ENCODE peak calls at places on chromosomes 3 and 15, in four cellular contexts. Z, H, P and W are unnamed samples. For H3K9me3, the result is how much of the 10 kb centered on the place peaks cover.

GRCh38 chr3:54283470-54283869 is 161.1 kb downstream of the CACNA2D3 start:
- DNase-seq in Z (no peak), H (no peak), P (no peak), W (no peak)

GRCh38 chr3:40615110-40615915 is 90.6 kb downstream of the ZNF621 start:
- DNase-seq in Z (no peak), H (peak), P (no peak), W (no peak)

GRCh38 chr15:100115066-100115710 is 226.6 kb downstream of the ADAMTS17 start:
- DNase-seq in Z (no peak), H (no peak), P (no peak), W (no peak)

GRCh38 chr15:99176757-99177156 is 71.9 kb downstream of the SYNM start:
- DNase-seq in Z (no peak), H (no peak), P (no peak), W (no peak)

GRCh38 chr3:46405301-46406079 is 1.4 kb downstream of the CCR5AS start:
- DNase-seq in Z (no peak), H (no peak), P (no peak), W (no peak)

GRCh38 chr3:140577911-140578310 is 100.0 kb upstream of the TRIM42 start:
- DNase-seq in Z (no peak), H (no peak), P (no peak), W (no peak)

GRCh38 chr15:63042879-63043340 is 363 bp downstream of the TPM1 start:
- DNase-seq in Z (no peak), H (no peak), P (no peak), W (no peak)

GRCh38 chr15:37940886-37941285 is 6.4 kb downstream of the TMCO5A start:
- DNase-seq in Z (no peak), H (no peak), P (no peak), W (no peak)

GRCh38 chr3:177443469-177443868 is 246.2 kb upstream of the TBL1XR1 start:
- DNase-seq in Z (no peak), H (no peak), P (peak), W (no peak)

GRCh38 chr15:49458145-49458544 is 35.1 kb downstream of the FGF7 start:
- DNase-seq in Z (no peak), H (no peak), P (no peak), W (no peak)

GRCh38 chr3:196643201-196643749 is 3.8 kb downstream of the NRROS start:
- DNase-seq in Z (no peak), H (no peak), P (no peak), W (no peak)

GRCh38 chr15:67897646-67898045 is 57.8 kb upstream of the RNU6-1 start:
- DNase-seq in Z (no peak), H (no peak), P (no peak), W (no peak)

GRCh38 chr3:115341208-115341607 is 194.1 kb upstream of the ZBTB20 start:
- DNase-seq in Z (no peak), H (no peak), P (no peak), W (no peak)

GRCh38 chr3:194758716-194759115 is 73.0 kb downstream of the FAM43A start:
- DNase-seq in Z (no peak), H (no peak), P (no peak), W (no peak)

GRCh38 chr15:98111806-98112205 is 151.3 kb downstream of the ARRDC4 start:
- DNase-seq in Z (no peak), H (no peak), P (no peak), W (no peak)

GRCh38 chr3:126676919-126677705 is 22.2 kb upstream of the TXNRD3 start:
- DNase-seq in Z (no peak), H (no peak), P (no peak), W (no peak)

GRCh38 chr3:111708157-111708771 is 113.1 kb upstream of the ZBED2 start:
- DNase-seq in Z (no peak), H (no peak), P (no peak), W (no peak)

GRCh38 chr3:179884136-179884535 is 152.6 kb downstream of the PEX5L start:
- DNase-seq in Z (no peak), H (no peak), P (no peak), W (no peak)

GRCh38 chr3:48938156-48938555 is 19.5 kb downstream of the ARIH2 start:
- DNase-seq in Z (no peak), H (no peak), P (no peak), W (no peak)

GRCh38 chr15:39685999-39686613 is 96.5 kb downstream of the FSIP1 start:
- DNase-seq in Z (peak), H (peak), P (no peak), W (peak)

GRCh38 chr3:127655641-127656040 is 17.1 kb upstream of the ABTB1 start:
- DNase-seq in Z (no peak), H (no peak), P (no peak), W (no peak)

GRCh38 chr15:68045289-68046265 is 8.5 kb upstream of the PIAS1 start:
- DNase-seq in Z (no peak), H (no peak), P (no peak), W (no peak)

GRCh38 chr3:167814441-167814951 is 79.0 kb downstream of the SERPINI1 start:
- DNase-seq in Z (no peak), H (no peak), P (no peak), W (no peak)

GRCh38 chr3:37125195-37125594 is 49.2 kb downstream of the LRRFIP2 start:
- DNase-seq in Z (no peak), H (no peak), P (no peak), W (no peak)

GRCh38 chr15:50190166-50190570 is 8.2 kb downstream of the SLC27A2 start:
- DNase-seq in Z (no peak), H (no peak), P (no peak), W (no peak)

GRCh38 chr3:170320471-170321121 is 36.9 kb upstream of the SKIL start:
- DNase-seq in Z (no peak), H (no peak), P (no peak), W (no peak)

GRCh38 chr3:71754610-71755253 is 1.1 kb downstream of the GPR27 start:
- DNase-seq in Z (no peak), H (no peak), P (no peak), W (no peak)

GRCh38 chr3:69803871-69804270 is 64.6 kb downstream of the MITF start:
- DNase-seq in Z (no peak), H (no peak), P (no peak), W (no peak)

GRCh38 chr3:87625911-87626310 is 349.5 kb upstream of the POU1F1 start:
- DNase-seq in Z (no peak), H (no peak), P (no peak), W (no peak)

GRCh38 chr3:78974181-78974770 is 793.5 kb downstream of the ROBO1 start:
- DNase-seq in Z (no peak), H (no peak), P (no peak), W (no peak)
- H3K27ac ChIP-seq in Z (no peak), H (no peak), P (no peak), W (no peak)

GRCh38 chr3:186383026-186383993 is 21.3 kb upstream of the DGKG start:
- DNase-seq in Z (no peak), H (no peak), P (no peak), W (no peak)
- H3K4me3 ChIP-seq in Z (no peak), H (no peak), P (no peak), W (no peak)

GRCh38 chr3:27723803-27724458 is 1.8 kb upstream of the EOMES start:
- DNase-seq in Z (no peak), H (no peak), P (no peak), W (no peak)
- H3K9me3 ChIP-seq in Z (under half), H (under half), P (under half), W (under half)

GRCh38 chr15:89132611-89133242 is 44.5 kb downstream of the ABHD2 start:
- DNase-seq in Z (no peak), H (no peak), P (no peak), W (no peak)
- H3K27ac ChIP-seq in Z (no peak), H (no peak), P (peak), W (no peak)

DNA sequence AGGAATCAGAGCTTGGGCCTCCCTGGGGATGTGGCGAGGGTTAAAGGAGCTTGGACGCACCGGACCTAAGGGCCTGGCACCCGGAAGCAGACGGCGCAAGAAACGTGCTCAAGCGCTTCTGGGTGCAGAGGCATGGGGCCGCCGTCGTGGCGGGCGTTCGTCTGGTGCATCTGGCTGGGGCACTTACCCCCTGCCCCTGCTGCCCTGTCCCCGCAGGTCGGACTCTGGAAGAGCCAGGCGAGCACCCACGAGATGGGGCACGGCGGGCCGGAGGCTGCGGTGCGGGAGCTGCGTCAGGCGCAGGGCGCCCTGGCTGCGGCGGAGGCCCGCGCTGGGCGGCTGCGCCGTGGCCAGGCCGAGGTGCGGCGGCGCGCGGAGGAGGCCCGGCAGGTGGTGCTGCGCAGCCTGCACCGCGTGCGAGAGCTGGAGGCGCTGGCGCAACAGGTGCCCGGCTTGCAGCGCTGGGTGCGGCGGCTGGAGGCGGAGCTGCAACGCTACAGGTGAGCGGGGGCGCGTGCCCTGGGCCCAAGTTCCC is 2.5 kb downstream of the EFCC1 start:
- DNase-seq in Z (no peak), H (no peak), P (no peak), W (peak)
- H3K4me3 ChIP-seq in Z (no peak), H (no peak), P (no peak), W (no peak)

DNA sequence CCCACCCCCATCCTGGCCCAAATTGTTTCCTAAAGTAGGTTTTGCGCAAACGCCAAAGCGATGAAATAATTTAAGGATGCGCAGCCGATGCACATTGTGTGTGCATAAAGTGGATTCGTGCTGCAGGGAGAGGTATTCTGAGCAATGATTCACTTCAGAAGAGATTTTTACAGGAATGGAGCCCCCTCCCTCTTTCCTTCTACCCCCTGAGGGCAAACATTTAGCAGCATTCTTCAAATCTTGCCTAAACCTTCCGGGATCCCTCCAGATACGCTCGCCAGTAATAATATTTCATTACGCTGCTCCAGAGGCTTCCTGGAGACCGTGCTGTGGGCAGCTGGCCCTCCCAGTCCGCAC is 14.6 kb downstream of the ZIC4 start:
- DNase-seq in Z (no peak), H (no peak), P (no peak), W (no peak)
- H3K9me3 ChIP-seq in Z (under half), H (under half), P (under half), W (under half)

GRCh38 chr3:11010406-11011165 is 18.0 kb downstream of the SLC6A1 start:
- DNase-seq in Z (no peak), H (no peak), P (no peak), W (no peak)

GRCh38 chr3:11005686-11006256 is 13.2 kb downstream of the SLC6A1 start:
- DNase-seq in Z (no peak), H (no peak), P (no peak), W (no peak)

GRCh38 chr3:11007534-11007933 is 15.0 kb downstream of the SLC6A1 start:
- DNase-seq in Z (no peak), H (no peak), P (no peak), W (no peak)

GRCh38 chr3:11006986-11007385 is 14.4 kb downstream of the SLC6A1 start:
- DNase-seq in Z (no peak), H (no peak), P (no peak), W (no peak)

GRCh38 chr3:11009898-11010297 is 17.4 kb downstream of the SLC6A1 start:
- DNase-seq in Z (no peak), H (no peak), P (no peak), W (no peak)
- H3K27ac ChIP-seq in Z (no peak), H (no peak), P (no peak), W (no peak)

GRCh38 chr15:90412356-90413194 is 24.5 kb downstream of the IQGAP1 start:
- DNase-seq in Z (no peak), H (no peak), P (no peak), W (peak)
- H3K4me3 ChIP-seq in Z (no peak), H (no peak), P (no peak), W (peak)